ENCODE peak calls at places on chromosome 17, in seven cellular contexts. K, O, D, W, R, Y and P are unnamed samples.
A peak's percentile ranks its signal among the peaks of the same experiment; 100 is the strongest.

GRCh38 chr17:45672301-45672700 is 111.8 kb upstream of the CRHR1 start:
- DNase-seq in O (no peak), K (no peak), W (no peak), R (no peak), Y (no peak), D (no peak), P (no peak)

GRCh38 chr17:42548070-42548837 is 4.5 kb upstream of the HSD17B1 start:
- DNase-seq in K (peak; percentile 82), Y (no peak), O (peak; percentile 29), W (no peak), R (peak; percentile 77), D (peak; percentile 84), P (peak; percentile 81)

GRCh38 chr17:869067-869466 is 86.9 kb downstream of the MRM3 start:
- DNase-seq in Y (no peak), D (peak; percentile 24), W (no peak), O (no peak), K (no peak), R (no peak), P (no peak)

GRCh38 chr17:9331512-9332163 is 244.0 kb downstream of the STX8 start:
- DNase-seq in R (no peak), K (no peak), O (no peak), W (no peak), D (no peak), Y (peak; percentile 10), P (no peak)

GRCh38 chr17:79919164-79919585 is 79.9 kb upstream of the CBX4 start:
- DNase-seq in Y (peak; percentile 94), D (peak; percentile 80), W (peak; percentile 92), K (no peak), R (no peak), O (no peak), P (peak; percentile 95)

GRCh38 chr17:82812058-82812457 is 27.8 kb downstream of the ZNF750 start:
- DNase-seq in R (no peak), Y (no peak), O (no peak), K (no peak), D (no peak), W (no peak), P (no peak)

GRCh38 chr17:63446981-63447687 is 1.0 kb upstream of the CYB561 start:
- DNase-seq in Y (no peak), R (no peak), O (no peak), W (no peak), K (no peak), D (no peak), P (peak; percentile 23)

GRCh38 chr17:60909405-60909804 is 231.8 kb downstream of the BCAS3 start:
- DNase-seq in Y (no peak), O (no peak), R (no peak), D (no peak), W (no peak), K (no peak), P (no peak)

GRCh38 chr17:20234266-20234665 is 225.1 kb downstream of the SPECC1 start:
- DNase-seq in Y (no peak), W (no peak), R (no peak), D (no peak), O (no peak), K (no peak), P (no peak)

GRCh38 chr17:59827721-59828477 is 64.8 kb downstream of the TUBD1 start:
- DNase-seq in R (no peak), K (no peak), W (no peak), Y (no peak), D (peak; percentile 87), O (no peak), P (peak; percentile 50)

GRCh38 chr17:80859004-80859941 is 132.4 kb upstream of the CHMP6 start:
- DNase-seq in W (peak; percentile 53), D (peak; percentile 90), R (no peak), K (no peak), Y (peak; percentile 65), O (no peak), P (peak; percentile 87)

GRCh38 chr17:51120357-51120738 is 320 bp downstream of the SPAG9 start:
- DNase-seq in Y (no peak), R (no peak), W (no peak), D (peak; percentile 57), O (peak; percentile 38), K (peak; percentile 10), P (no peak)

GRCh38 chr17:19421926-19422325 is 10.9 kb downstream of the RNF112 start:
- DNase-seq in O (no peak), D (no peak), Y (no peak), R (no peak), W (no peak), K (no peak), P (no peak)

GRCh38 chr17:9074106-9074505 is 52.8 kb downstream of the NTN1 start:
- DNase-seq in D (no peak), Y (no peak), O (no peak), W (no peak), K (no peak), R (no peak), P (no peak)

GRCh38 chr17:51869387-51869786 is 289.1 kb downstream of the CA10 start:
- DNase-seq in W (no peak), O (no peak), R (peak; percentile 45), K (no peak), Y (no peak), D (peak; percentile 44), P (peak; percentile 64)

GRCh38 chr17:31878703-31879073 is 19.6 kb upstream of the COPRS start:
- DNase-seq in K (no peak), R (no peak), O (no peak), W (no peak), Y (no peak), D (no peak), P (no peak)